ENCODE peak calls at places on chromosomes 16 and 17, in four cellular contexts. E is PC-3, F is A549, C is brain microvascular endothelial cell. A is an unnamed sample.

GRCh38 chr17:10699861-10700260 is 2.5 kb downstream of the ADPRM start:
- DNase-seq in E (no peak), F (no peak), C (peak; percentile 2), A (no peak)

GRCh38 chr16:82755570-82756282 is 129.0 kb downstream of the CDH13 start:
- DNase-seq in E (no peak), F (no peak), C (no peak), A (no peak)

GRCh38 chr17:76452102-76452645 is 778 bp downstream of the UBE2O start:
- DNase-seq in E (peak; percentile 32), F (no peak), C (no peak), A (no peak)

GRCh38 chr17:19773534-19773933 is 25.4 kb upstream of the ALDH3A1 start:
- DNase-seq in E (no peak), F (no peak), C (no peak), A (no peak)

GRCh38 chr17:52383493-52384100 is 225.1 kb upstream of the CA10 start:
- DNase-seq in E (peak; percentile 76), F (peak; percentile 13), C (peak; percentile 11), A (no peak)

GRCh38 chr17:8072727-8073461 is 14.6 kb downstream of the ALOX12B start:
- DNase-seq in E (no peak), F (no peak), C (no peak), A (no peak)

GRCh38 chr17:13931752-13932477 is 137.4 kb upstream of the COX10 start:
- DNase-seq in E (peak; percentile 28), F (no peak), C (peak; percentile 4), A (no peak)

GRCh38 chr16:64791756-64792155 is 330.1 kb downstream of the CDH11 start:
- DNase-seq in E (no peak), F (no peak), C (no peak), A (no peak)

GRCh38 chr16:30459456-30459855 is 13.1 kb upstream of the ITGAL start:
- DNase-seq in E (no peak), F (no peak), C (no peak), A (no peak)

GRCh38 chr17:35083071-35083470 is 19.6 kb upstream of the RFFL start:
- DNase-seq in E (no peak), F (no peak), C (no peak), A (no peak)

GRCh38 chr17:71437176-71437575 is 683.6 kb upstream of the SOX9 start:
- DNase-seq in E (no peak), F (no peak), C (no peak), A (no peak)

GRCh38 chr16:85613609-85614337 is 651 bp downstream of the GSE1 start:
- DNase-seq in E (peak; percentile 41), F (peak; percentile 42), C (no peak), A (no peak)

GRCh38 chr17:65696739-65697394 is 135.4 kb upstream of the AXIN2 start:
- DNase-seq in E (peak; percentile 73), F (no peak), C (peak; percentile 61), A (no peak)

GRCh38 chr16:24526701-24527470 is 12.5 kb upstream of the RBBP6 start:
- DNase-seq in E (peak; percentile 42), F (no peak), C (no peak), A (no peak)

GRCh38 chr16:84141143-84141670 is 3.8 kb downstream of the HSDL1 start:
- DNase-seq in E (no peak), F (peak; percentile 38), C (no peak), A (no peak)

GRCh38 chr17:67696853-67697505 is 20.8 kb upstream of the NOL11 start:
- DNase-seq in E (no peak), F (no peak), C (no peak), A (no peak)

GRCh38 chr17:68197091-68197996 is 50.5 kb upstream of the AMZ2 start:
- DNase-seq in E (peak; percentile 37), F (peak; percentile 47), C (no peak), A (no peak)

GRCh38 chr16:1264257-1265089 is 8.6 kb downstream of the TPSD1 start:
- DNase-seq in E (no peak), F (no peak), C (no peak), A (no peak)

GRCh38 chr17:57861737-57862409 is 12.0 kb upstream of the MRPS23 start:
- DNase-seq in E (peak; percentile 43), F (peak; percentile 69), C (no peak), A (no peak)

GRCh38 chr17:57858838-57859237 is 9.0 kb upstream of the MRPS23 start:
- DNase-seq in E (no peak), F (no peak), C (no peak), A (no peak)

GRCh38 chr17:57859601-57860413 is 10.0 kb upstream of the MRPS23 start:
- DNase-seq in E (no peak), F (no peak), C (no peak), A (no peak)

GRCh38 chr17:57861000-57861736 is 11.3 kb upstream of the MRPS23 start:
- DNase-seq in E (peak; percentile 50), F (peak; percentile 78), C (no peak), A (no peak)

DNA sequence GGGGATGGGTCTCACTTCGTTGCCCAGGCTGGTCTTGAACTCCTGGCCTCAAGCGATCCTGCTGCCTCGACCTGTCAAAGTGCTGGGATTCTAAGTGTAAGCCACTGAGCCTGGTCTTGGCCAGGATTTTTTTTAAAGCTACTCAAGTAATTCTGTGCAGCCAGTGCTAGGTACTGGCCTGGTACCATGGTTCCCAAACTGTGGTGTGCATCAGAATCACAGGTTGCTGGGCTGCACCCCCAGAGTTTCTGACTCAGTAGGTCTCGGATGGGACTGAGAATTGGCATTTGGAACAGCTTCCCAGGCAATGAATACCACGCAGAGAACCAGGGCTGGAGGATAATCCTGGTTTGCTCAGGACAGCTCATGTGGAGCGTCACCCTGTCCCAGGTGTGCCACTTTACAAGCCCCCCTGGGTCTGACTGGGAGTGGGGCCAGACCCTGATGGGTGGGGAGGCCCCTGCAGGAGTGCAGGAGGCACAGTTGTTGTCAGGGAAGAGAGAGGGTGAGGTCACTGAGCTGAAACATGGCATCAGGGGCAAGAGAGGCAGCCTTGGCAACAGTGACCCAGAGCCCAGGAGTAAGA is 10.7 kb upstream of the MRPS23 start:
- DNase-seq in E (no peak), F (no peak), C (no peak), A (no peak)
- H3K4me3 ChIP-seq in E (no peak overlapping the region), F (peak overlapping the region; percentile 40), C (no peak overlapping the region), A (no peak overlapping the region)

GRCh38 chr16:4475880-4476790 is at the start of gene HMOX2:
- DNase-seq in E (peak; percentile 93), F (peak; percentile 92), C (peak; percentile 86), A (peak; percentile 71)

GRCh38 chr16:4481965-4482364 is 5.8 kb downstream of the HMOX2 start:
- DNase-seq in E (no peak), F (no peak), C (no peak), A (no peak)

GRCh38 chr16:4474192-4474961 is at the start of gene NMRAL1:
- DNase-seq in E (peak; percentile 91), F (peak; percentile 88), C (peak; percentile 88), A (peak; percentile 66)

GRCh38 chr16:4481526-4481925 is 5.3 kb downstream of the HMOX2 start:
- DNase-seq in E (no peak), F (no peak), C (no peak), A (no peak)

DNA sequence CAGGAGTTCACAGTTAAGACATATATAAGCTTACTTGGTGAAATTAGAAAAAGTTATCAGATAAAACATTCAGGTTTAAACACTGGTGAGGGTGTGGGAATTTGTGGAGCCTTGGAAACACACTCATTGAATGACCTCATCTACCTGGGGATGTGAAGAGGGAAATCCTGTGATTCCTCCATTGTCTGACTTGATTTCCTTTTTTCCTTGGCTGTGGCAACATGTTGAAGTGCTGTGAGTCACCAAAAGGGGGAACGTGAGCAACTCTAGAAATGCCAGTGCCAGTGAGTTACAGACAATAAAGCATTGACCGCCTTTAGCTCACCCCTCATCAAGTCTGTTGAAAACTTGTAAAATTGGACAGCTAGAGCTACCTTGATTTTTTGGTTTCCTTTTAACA is 1.8 kb downstream of the HMOX2 start:
- DNase-seq in E (peak; percentile 46), F (no peak), C (no peak), A (no peak)
- TF ChIP-seq CTCF in E (peak; percentile 22), F (no peak), C (peak; percentile 39), A (peak; percentile 38)

GRCh38 chr17:40112718-40113109 is 9.1 kb upstream of the MSL1 start:
- DNase-seq in E (no peak), F (no peak), C (no peak), A (no peak)
- H3K4me3 ChIP-seq in E (no peak overlapping the region), F (no peak overlapping the region), C (no peak overlapping the region), A (no peak overlapping the region)

DNA sequence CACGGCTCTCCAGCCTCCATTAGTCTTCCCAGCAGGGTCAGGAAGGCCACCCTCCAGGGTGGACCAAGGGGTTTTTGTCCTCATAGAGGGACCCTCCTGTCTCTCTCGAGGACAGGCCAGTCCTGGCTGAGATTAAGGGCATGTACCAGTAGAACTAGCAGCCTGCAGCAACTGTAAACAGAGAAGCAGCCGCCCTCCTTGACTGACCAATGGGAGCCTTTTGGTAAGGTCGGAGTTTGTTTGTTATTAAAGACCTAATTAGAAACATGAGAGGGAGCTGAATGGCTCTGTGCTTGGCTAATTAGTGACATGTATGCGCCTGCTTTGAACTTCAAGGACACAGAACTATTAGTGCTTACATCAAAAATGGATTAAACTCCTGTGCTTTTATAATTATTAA is 80.0 kb downstream of the CCDC182 start:
- DNase-seq in E (no peak), F (no peak), C (no peak), A (no peak)
- TF ChIP-seq CTCF in E (no peak), F (no peak), C (no peak), A (no peak)

DNA sequence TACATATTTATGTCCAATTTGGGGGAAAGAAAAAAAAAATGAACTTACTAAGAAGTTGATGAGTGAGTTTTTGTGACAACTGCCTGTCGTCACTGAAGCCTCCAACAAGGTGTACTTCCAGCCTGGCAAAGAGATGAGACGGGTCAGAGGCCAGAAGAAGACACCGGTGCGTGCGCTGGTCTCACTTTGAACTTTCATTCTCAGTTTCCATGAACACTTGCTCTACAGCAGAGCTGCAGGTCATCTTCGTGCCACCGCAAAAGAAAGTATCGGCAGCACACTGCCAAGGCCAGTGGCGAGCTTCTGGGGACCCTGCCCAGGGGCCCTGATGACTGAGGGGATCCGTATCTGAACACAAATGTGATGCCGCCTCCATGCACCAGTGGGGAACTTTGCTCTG is 11.6 kb downstream of the NTAN1 start:
- DNase-seq in E (no peak), F (no peak), C (no peak), A (no peak)
- H3K4me3 ChIP-seq in E (no peak overlapping the region), F (no peak overlapping the region), C (no peak overlapping the region), A (no peak overlapping the region)

A was measured in retinal pigment epithelial cell.